ENCODE peak calls at places on chromosome 6, in seven cellular contexts. One of them, this sample, is unnamed. For H3K27me3, the result is how much of the 10 kb centered on the place peaks cover.

GRCh38 chr6:72363844-72364740 is 257.8 kb upstream of the KCNQ5 start:
- DNase-seq in HL-60: no peak
- DNase-seq in CD8-positive, alpha-beta T cell: no peak
- DNase-seq in fibroblast of lung: peak
- DNase-seq in ovary: peak
- DNase-seq in IMR-90: peak
- DNase-seq in heart left ventricle: no peak
- DNase-seq in this sample: peak

GRCh38 chr6:89244237-89244985 is 27.3 kb upstream of the GABRR1 start:
- DNase-seq in HL-60: no peak
- DNase-seq in CD8-positive, alpha-beta T cell: no peak
- DNase-seq in fibroblast of lung: no peak
- DNase-seq in ovary: no peak
- DNase-seq in IMR-90: no peak
- DNase-seq in heart left ventricle: no peak
- DNase-seq in this sample: no peak

GRCh38 chr6:81128671-81129070 is 623.8 kb downstream of the TENT5A start:
- DNase-seq in HL-60: no peak
- DNase-seq in CD8-positive, alpha-beta T cell: no peak
- DNase-seq in fibroblast of lung: no peak
- DNase-seq in ovary: no peak
- DNase-seq in IMR-90: no peak
- DNase-seq in heart left ventricle: no peak
- DNase-seq in this sample: no peak

GRCh38 chr6:3231213-3232016 is 4.0 kb upstream of the TUBB2B start:
- DNase-seq in HL-60: no peak
- DNase-seq in CD8-positive, alpha-beta T cell: no peak
- DNase-seq in fibroblast of lung: peak
- DNase-seq in ovary: no peak
- DNase-seq in IMR-90: peak
- DNase-seq in heart left ventricle: peak
- DNase-seq in this sample: peak

GRCh38 chr6:2890981-2891767 is 11.9 kb downstream of the SERPINB9 start:
- DNase-seq in HL-60: no peak
- DNase-seq in CD8-positive, alpha-beta T cell: no peak
- DNase-seq in fibroblast of lung: no peak
- DNase-seq in ovary: no peak
- DNase-seq in IMR-90: no peak
- DNase-seq in heart left ventricle: no peak
- DNase-seq in this sample: no peak

GRCh38 chr6:72272958-72273357 is 348.9 kb upstream of the KCNQ5 start:
- DNase-seq in HL-60: no peak
- DNase-seq in CD8-positive, alpha-beta T cell: no peak
- DNase-seq in fibroblast of lung: peak
- DNase-seq in ovary: no peak
- DNase-seq in IMR-90: peak
- DNase-seq in heart left ventricle: no peak
- DNase-seq in this sample: no peak

GRCh38 chr6:81614292-81614691 is 138.2 kb downstream of the TENT5A start:
- DNase-seq in HL-60: no peak
- DNase-seq in CD8-positive, alpha-beta T cell: no peak
- DNase-seq in fibroblast of lung: peak
- DNase-seq in ovary: no peak
- DNase-seq in IMR-90: peak
- DNase-seq in heart left ventricle: no peak
- DNase-seq in this sample: no peak

GRCh38 chr6:54115966-54116365 is 4.7 kb downstream of the MLIP start:
- DNase-seq in HL-60: no peak
- DNase-seq in CD8-positive, alpha-beta T cell: no peak
- DNase-seq in fibroblast of lung: no peak
- DNase-seq in ovary: no peak
- DNase-seq in IMR-90: no peak
- DNase-seq in heart left ventricle: no peak
- DNase-seq in this sample: no peak

GRCh38 chr6:88860310-88860709 is 103.1 kb downstream of the RNGTT start:
- DNase-seq in HL-60: no peak
- DNase-seq in CD8-positive, alpha-beta T cell: no peak
- DNase-seq in fibroblast of lung: no peak
- DNase-seq in ovary: no peak
- DNase-seq in IMR-90: no peak
- DNase-seq in heart left ventricle: no peak
- DNase-seq in this sample: no peak

GRCh38 chr6:134295953-134296553 is 21.9 kb downstream of the SGK1 start:
- DNase-seq in HL-60: peak
- DNase-seq in CD8-positive, alpha-beta T cell: no peak
- DNase-seq in fibroblast of lung: peak
- DNase-seq in ovary: peak
- DNase-seq in IMR-90: peak
- DNase-seq in heart left ventricle: no peak
- DNase-seq in this sample: peak

GRCh38 chr6:33320315-33321181 is 3.0 kb upstream of the ZBTB22 start:
- DNase-seq in HL-60: no peak
- DNase-seq in CD8-positive, alpha-beta T cell: no peak
- DNase-seq in fibroblast of lung: peak
- DNase-seq in ovary: no peak
- DNase-seq in IMR-90: peak
- DNase-seq in heart left ventricle: peak
- DNase-seq in this sample: peak

GRCh38 chr6:44217332-44218143 is 812 bp downstream of the MYMX start:
- DNase-seq in HL-60: no peak
- DNase-seq in CD8-positive, alpha-beta T cell: no peak
- DNase-seq in fibroblast of lung: peak
- DNase-seq in ovary: no peak
- DNase-seq in IMR-90: peak
- DNase-seq in heart left ventricle: peak
- DNase-seq in this sample: no peak

GRCh38 chr6:156832166-156832743 is 55.1 kb downstream of the ARID1B start:
- DNase-seq in HL-60: no peak
- DNase-seq in CD8-positive, alpha-beta T cell: no peak
- DNase-seq in fibroblast of lung: peak
- DNase-seq in ovary: peak
- DNase-seq in IMR-90: peak
- DNase-seq in heart left ventricle: peak
- DNase-seq in this sample: no peak

GRCh38 chr6:80767808-80768207 is 661.3 kb downstream of the BCKDHB start:
- DNase-seq in HL-60: no peak
- DNase-seq in CD8-positive, alpha-beta T cell: no peak
- DNase-seq in fibroblast of lung: peak
- DNase-seq in ovary: no peak
- DNase-seq in IMR-90: peak
- DNase-seq in heart left ventricle: peak
- DNase-seq in this sample: peak

GRCh38 chr6:53239526-53239925 is 90.9 kb upstream of the GCM1 start:
- DNase-seq in HL-60: no peak
- DNase-seq in CD8-positive, alpha-beta T cell: no peak
- DNase-seq in fibroblast of lung: no peak
- DNase-seq in ovary: no peak
- DNase-seq in IMR-90: no peak
- DNase-seq in heart left ventricle: no peak
- DNase-seq in this sample: no peak

GRCh38 chr6:88124925-88125557 is 41.1 kb downstream of the CNR1 start:
- DNase-seq in HL-60: no peak
- DNase-seq in CD8-positive, alpha-beta T cell: no peak
- DNase-seq in fibroblast of lung: no peak
- DNase-seq in ovary: no peak
- DNase-seq in IMR-90: no peak
- DNase-seq in heart left ventricle: no peak
- DNase-seq in this sample: no peak

GRCh38 chr6:143397229-143398222 is 53.0 kb downstream of the ADAT2 start:
- DNase-seq in HL-60: no peak
- DNase-seq in CD8-positive, alpha-beta T cell: no peak
- DNase-seq in fibroblast of lung: peak
- DNase-seq in ovary: peak
- DNase-seq in IMR-90: peak
- DNase-seq in heart left ventricle: peak
- DNase-seq in this sample: peak

GRCh38 chr6:246349-246748 is 45.9 kb upstream of the DUSP22 start:
- DNase-seq in HL-60: no peak
- DNase-seq in CD8-positive, alpha-beta T cell: no peak
- DNase-seq in fibroblast of lung: no peak
- DNase-seq in ovary: no peak
- DNase-seq in IMR-90: no peak
- DNase-seq in heart left ventricle: no peak
- DNase-seq in this sample: no peak

GRCh38 chr6:28794175-28795002 is 129.4 kb downstream of the TRIM27 start:
- DNase-seq in HL-60: no peak
- DNase-seq in CD8-positive, alpha-beta T cell: no peak
- DNase-seq in fibroblast of lung: peak
- DNase-seq in ovary: no peak
- DNase-seq in IMR-90: peak
- DNase-seq in heart left ventricle: no peak
- DNase-seq in this sample: no peak

GRCh38 chr6:28791002-28791383 is 132.8 kb downstream of the TRIM27 start:
- DNase-seq in HL-60: no peak
- DNase-seq in CD8-positive, alpha-beta T cell: no peak
- DNase-seq in fibroblast of lung: no peak
- DNase-seq in ovary: no peak
- DNase-seq in IMR-90: no peak
- DNase-seq in heart left ventricle: no peak
- DNase-seq in this sample: no peak

GRCh38 chr6:28785962-28786679 is 137.7 kb downstream of the TRIM27 start:
- DNase-seq in HL-60: no peak
- DNase-seq in CD8-positive, alpha-beta T cell: no peak
- DNase-seq in fibroblast of lung: no peak
- DNase-seq in ovary: no peak
- DNase-seq in IMR-90: no peak
- DNase-seq in heart left ventricle: no peak
- DNase-seq in this sample: no peak

GRCh38 chr6:28789553-28790083 is 134.2 kb downstream of the TRIM27 start:
- DNase-seq in HL-60: no peak
- DNase-seq in CD8-positive, alpha-beta T cell: no peak
- DNase-seq in fibroblast of lung: peak
- DNase-seq in ovary: peak
- DNase-seq in IMR-90: peak
- DNase-seq in heart left ventricle: no peak
- DNase-seq in this sample: no peak
- H3K4me3 ChIP-seq in HL-60: peak
- H3K4me3 ChIP-seq in CD8-positive, alpha-beta T cell: no peak
- H3K4me3 ChIP-seq in fibroblast of lung: peak
- H3K4me3 ChIP-seq in ovary: peak
- H3K4me3 ChIP-seq in IMR-90: peak
- H3K4me3 ChIP-seq in heart left ventricle: peak
- H3K4me3 ChIP-seq in this sample: peak

GRCh38 chr6:137013738-137014602 is 30.8 kb downstream of the IL20RA start:
- DNase-seq in HL-60: no peak
- DNase-seq in CD8-positive, alpha-beta T cell: no peak
- DNase-seq in fibroblast of lung: peak
- DNase-seq in ovary: no peak
- DNase-seq in IMR-90: peak
- DNase-seq in heart left ventricle: no peak
- DNase-seq in this sample: no peak
- TF ChIP-seq CTCF in HL-60: no peak
- TF ChIP-seq CTCF in CD8-positive, alpha-beta T cell: no peak
- TF ChIP-seq CTCF in fibroblast of lung: peak
- TF ChIP-seq CTCF in ovary: no peak
- TF ChIP-seq CTCF in IMR-90: peak
- TF ChIP-seq CTCF in heart left ventricle: peak
- TF ChIP-seq CTCF in this sample: peak

GRCh38 chr6:166461821-166462460 is 79.2 kb upstream of the MPC1 start:
- DNase-seq in HL-60: no peak
- DNase-seq in CD8-positive, alpha-beta T cell: no peak
- DNase-seq in fibroblast of lung: no peak
- DNase-seq in ovary: no peak
- DNase-seq in IMR-90: no peak
- DNase-seq in heart left ventricle: no peak
- DNase-seq in this sample: no peak

GRCh38 chr6:166462461-166463135 is 79.9 kb upstream of the MPC1 start:
- DNase-seq in HL-60: no peak
- DNase-seq in CD8-positive, alpha-beta T cell: no peak
- DNase-seq in fibroblast of lung: no peak
- DNase-seq in ovary: no peak
- DNase-seq in IMR-90: no peak
- DNase-seq in heart left ventricle: no peak
- DNase-seq in this sample: no peak

GRCh38 chr6:166459906-166460305 is 77.2 kb upstream of the MPC1 start:
- DNase-seq in HL-60: no peak
- DNase-seq in CD8-positive, alpha-beta T cell: no peak
- DNase-seq in fibroblast of lung: no peak
- DNase-seq in ovary: no peak
- DNase-seq in IMR-90: no peak
- DNase-seq in heart left ventricle: no peak
- DNase-seq in this sample: no peak

GRCh38 chr6:166459272-166459671 is 76.5 kb upstream of the MPC1 start:
- DNase-seq in HL-60: no peak
- DNase-seq in CD8-positive, alpha-beta T cell: no peak
- DNase-seq in fibroblast of lung: no peak
- DNase-seq in ovary: no peak
- DNase-seq in IMR-90: no peak
- DNase-seq in heart left ventricle: no peak
- DNase-seq in this sample: no peak

GRCh38 chr6:166460473-166461437 is 78.0 kb upstream of the MPC1 start:
- DNase-seq in HL-60: no peak
- DNase-seq in CD8-positive, alpha-beta T cell: no peak
- DNase-seq in fibroblast of lung: peak
- DNase-seq in ovary: no peak
- DNase-seq in IMR-90: peak
- DNase-seq in heart left ventricle: no peak
- DNase-seq in this sample: peak
- H3K27me3 ChIP-seq in HL-60: under half
- H3K27me3 ChIP-seq in CD8-positive, alpha-beta T cell: under half
- H3K27me3 ChIP-seq in fibroblast of lung: under half
- H3K27me3 ChIP-seq in ovary: under half
- H3K27me3 ChIP-seq in IMR-90: under half
- H3K27me3 ChIP-seq in heart left ventricle: under half
- H3K27me3 ChIP-seq in this sample: under half

GRCh38 chr6:21808551-21809181 is 215.1 kb downstream of the SOX4 start:
- DNase-seq in HL-60: no peak
- DNase-seq in CD8-positive, alpha-beta T cell: no peak
- DNase-seq in fibroblast of lung: peak
- DNase-seq in ovary: peak
- DNase-seq in IMR-90: no peak
- DNase-seq in heart left ventricle: no peak
- DNase-seq in this sample: no peak
- H3K4me3 ChIP-seq in HL-60: no peak
- H3K4me3 ChIP-seq in CD8-positive, alpha-beta T cell: no peak
- H3K4me3 ChIP-seq in fibroblast of lung: no peak
- H3K4me3 ChIP-seq in ovary: no peak
- H3K4me3 ChIP-seq in IMR-90: no peak
- H3K4me3 ChIP-seq in heart left ventricle: no peak
- H3K4me3 ChIP-seq in this sample: no peak

GRCh38 chr6:99276747-99277146 is 72.7 kb downstream of the FAXC start:
- DNase-seq in HL-60: no peak
- DNase-seq in CD8-positive, alpha-beta T cell: no peak
- DNase-seq in fibroblast of lung: peak
- DNase-seq in ovary: no peak
- DNase-seq in IMR-90: peak
- DNase-seq in heart left ventricle: no peak
- DNase-seq in this sample: no peak

GRCh38 chr6:99285881-99286280 is 63.6 kb downstream of the FAXC start:
- DNase-seq in HL-60: no peak
- DNase-seq in CD8-positive, alpha-beta T cell: no peak
- DNase-seq in fibroblast of lung: no peak
- DNase-seq in ovary: no peak
- DNase-seq in IMR-90: no peak
- DNase-seq in heart left ventricle: no peak
- DNase-seq in this sample: no peak

GRCh38 chr6:99287523-99287922 is 62.0 kb downstream of the FAXC start:
- DNase-seq in HL-60: no peak
- DNase-seq in CD8-positive, alpha-beta T cell: no peak
- DNase-seq in fibroblast of lung: no peak
- DNase-seq in ovary: no peak
- DNase-seq in IMR-90: no peak
- DNase-seq in heart left ventricle: no peak
- DNase-seq in this sample: no peak

GRCh38 chr6:99282479-99283062 is 66.9 kb downstream of the FAXC start:
- DNase-seq in HL-60: no peak
- DNase-seq in CD8-positive, alpha-beta T cell: no peak
- DNase-seq in fibroblast of lung: peak
- DNase-seq in ovary: no peak
- DNase-seq in IMR-90: peak
- DNase-seq in heart left ventricle: no peak
- DNase-seq in this sample: no peak
- TF ChIP-seq CTCF in HL-60: peak
- TF ChIP-seq CTCF in CD8-positive, alpha-beta T cell: no peak
- TF ChIP-seq CTCF in fibroblast of lung: peak
- TF ChIP-seq CTCF in ovary: no peak
- TF ChIP-seq CTCF in IMR-90: peak
- TF ChIP-seq CTCF in heart left ventricle: peak
- TF ChIP-seq CTCF in this sample: peak